ENCODE peak calls at places on chromosome 1, in four cellular contexts. T, S, R and K are unnamed samples.

GRCh38 chr1:46409063-46409372 is 14.9 kb downstream of the FAAH start:
- DNase-seq in T (no peak), S (no peak), R (no peak), K (no peak)

GRCh38 chr1:22582670-22583635 is 19.7 kb downstream of the EPHA8 start:
- DNase-seq in T (no peak), S (no peak), R (no peak), K (no peak)

GRCh38 chr1:117902944-117903343 is 26.5 kb downstream of the GDAP2 start:
- DNase-seq in T (no peak), S (no peak), R (no peak), K (no peak)

GRCh38 chr1:66552829-66553228 is 18.9 kb downstream of the SGIP1 start:
- DNase-seq in T (no peak), S (no peak), R (no peak), K (no peak)

GRCh38 chr1:202725541-202725940 is 15.3 kb upstream of the SYT2 start:
- DNase-seq in T (no peak), S (no peak), R (no peak), K (no peak)

GRCh38 chr1:109214695-109215623 is 1.2 kb downstream of the SARS1 start:
- DNase-seq in T (peak), S (peak), R (peak), K (peak)

GRCh38 chr1:207818971-207819451 is 67.2 kb downstream of the CD46 start:
- DNase-seq in T (no peak), S (peak), R (no peak), K (no peak)

GRCh38 chr1:110677016-110677415 is 2.3 kb upstream of the KCNA3 start:
- DNase-seq in T (no peak), S (no peak), R (no peak), K (no peak)

GRCh38 chr1:1304331-1305299 is 3.1 kb downstream of the ACAP3 start:
- DNase-seq in T (peak), S (peak), R (peak), K (peak)

GRCh38 chr1:151993734-151994496 is at the start of gene S100A10:
- DNase-seq in T (peak), S (peak), R (peak), K (peak)

GRCh38 chr1:51345300-51345687 is 14.9 kb upstream of the TTC39A start:
- DNase-seq in T (no peak), S (no peak), R (no peak), K (no peak)

DNA sequence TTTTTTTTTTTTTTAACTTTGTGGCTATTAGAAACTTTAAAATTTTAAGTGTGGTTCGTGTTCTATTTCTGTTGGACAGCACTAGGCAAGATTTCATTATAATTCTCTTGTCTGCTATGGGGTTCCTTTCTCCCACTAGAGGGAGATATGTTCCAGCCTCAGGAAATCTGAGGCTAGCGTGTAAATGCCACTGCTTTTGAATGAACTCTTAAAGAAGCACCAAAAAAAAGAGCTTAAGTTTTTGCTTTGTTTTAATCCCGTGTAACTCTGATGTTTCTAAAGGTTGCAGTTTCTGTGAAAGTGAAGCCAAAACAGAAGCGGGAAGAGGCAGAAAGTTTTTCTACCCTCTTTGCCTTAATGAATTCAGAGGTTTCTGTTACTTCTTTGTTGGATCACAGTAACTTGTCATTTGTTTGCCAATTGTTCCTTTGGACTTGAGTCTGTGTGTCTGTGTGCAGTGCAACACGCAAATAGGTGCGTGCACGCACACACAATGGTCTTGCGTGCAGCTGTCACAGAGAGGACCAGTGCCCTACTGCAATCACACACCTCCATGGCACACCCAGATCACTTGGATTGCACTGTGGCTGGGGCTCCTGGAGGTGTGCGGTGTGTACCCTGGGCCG is 32.3 kb downstream of the HHAT start:
- DNase-seq in T (no peak), S (peak), R (peak), K (no peak)
- TF ChIP-seq NR3C1 in T (no peak), S (no peak), R (no peak), K (no peak)

DNA sequence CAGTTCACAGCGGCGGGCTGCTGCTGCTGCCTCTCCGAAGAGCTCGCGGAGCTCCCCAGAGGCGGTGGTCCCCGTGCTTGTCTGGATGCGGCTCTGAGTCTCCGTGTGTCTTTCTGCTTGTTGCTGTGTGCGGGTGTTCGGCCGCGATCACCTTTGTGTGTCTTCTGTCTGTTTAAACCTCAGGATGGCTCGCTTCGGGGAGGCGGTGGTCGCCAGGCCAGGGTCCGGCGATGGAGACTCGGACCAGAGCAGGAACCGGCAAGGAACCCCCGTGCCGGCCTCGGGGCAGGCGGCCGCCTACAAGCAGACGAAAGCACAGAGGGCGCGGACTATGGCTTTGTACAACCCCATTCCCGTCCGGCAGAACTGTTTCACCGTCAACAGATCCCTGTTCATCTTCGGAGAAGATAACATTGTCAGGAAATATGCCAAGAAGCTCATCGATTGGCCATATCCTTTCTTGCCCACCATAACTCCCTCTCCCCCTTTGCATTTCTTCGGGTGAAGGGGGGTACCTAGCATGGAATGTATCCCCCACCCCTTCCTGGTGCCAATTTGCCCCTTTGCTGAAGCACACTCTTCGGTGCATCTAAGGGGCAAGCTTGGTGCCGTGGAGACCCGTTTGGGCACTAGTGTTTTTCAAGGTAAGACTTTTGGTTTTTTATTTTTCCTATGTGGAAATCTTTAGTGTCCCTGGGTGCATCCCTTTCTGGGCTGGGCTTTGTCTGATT is 409 bp downstream of the CACNA1E start:
- DNase-seq in T (no peak), S (no peak), R (no peak), K (peak)
- TF ChIP-seq NR3C1 in T (no peak), S (no peak), R (no peak), K (no peak)

DNA sequence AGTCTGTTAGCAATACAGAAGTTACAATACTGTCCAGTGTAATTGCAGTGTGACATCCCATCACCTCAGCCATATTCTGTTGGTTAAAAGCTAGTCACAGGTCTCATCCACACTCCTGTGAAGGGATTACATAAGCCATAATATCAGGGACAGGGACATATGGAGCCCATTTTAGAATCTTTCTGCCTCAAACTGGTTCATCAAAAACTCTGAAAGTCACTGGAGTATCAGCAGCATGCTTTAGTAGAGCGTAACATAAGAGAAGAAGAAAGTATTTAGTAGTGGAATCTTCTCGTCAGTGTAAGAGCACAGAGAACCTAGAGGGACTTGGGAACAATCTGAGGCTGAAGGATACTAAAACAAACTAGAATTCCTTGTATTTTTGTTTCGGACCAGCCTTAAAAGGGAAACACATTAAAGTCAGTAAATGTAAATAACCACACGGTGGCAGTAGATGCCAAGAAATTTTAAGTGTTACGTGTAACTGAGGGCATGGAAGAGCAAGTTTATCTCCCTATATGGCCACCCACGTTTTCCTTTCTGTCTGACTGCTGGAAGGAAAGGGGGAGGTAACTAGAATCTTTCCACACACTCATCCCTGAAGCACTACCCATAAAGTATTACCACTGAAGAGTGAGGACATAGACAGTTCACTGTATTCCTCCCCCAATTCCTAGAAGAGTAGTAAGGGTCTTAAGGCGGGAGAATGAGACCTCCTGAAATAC is 41.6 kb upstream of the AGL start:
- DNase-seq in T (peak), S (peak), R (peak), K (no peak)
- TF ChIP-seq NR3C1 in T (no peak), S (no peak), R (no peak), K (no peak)

DNA sequence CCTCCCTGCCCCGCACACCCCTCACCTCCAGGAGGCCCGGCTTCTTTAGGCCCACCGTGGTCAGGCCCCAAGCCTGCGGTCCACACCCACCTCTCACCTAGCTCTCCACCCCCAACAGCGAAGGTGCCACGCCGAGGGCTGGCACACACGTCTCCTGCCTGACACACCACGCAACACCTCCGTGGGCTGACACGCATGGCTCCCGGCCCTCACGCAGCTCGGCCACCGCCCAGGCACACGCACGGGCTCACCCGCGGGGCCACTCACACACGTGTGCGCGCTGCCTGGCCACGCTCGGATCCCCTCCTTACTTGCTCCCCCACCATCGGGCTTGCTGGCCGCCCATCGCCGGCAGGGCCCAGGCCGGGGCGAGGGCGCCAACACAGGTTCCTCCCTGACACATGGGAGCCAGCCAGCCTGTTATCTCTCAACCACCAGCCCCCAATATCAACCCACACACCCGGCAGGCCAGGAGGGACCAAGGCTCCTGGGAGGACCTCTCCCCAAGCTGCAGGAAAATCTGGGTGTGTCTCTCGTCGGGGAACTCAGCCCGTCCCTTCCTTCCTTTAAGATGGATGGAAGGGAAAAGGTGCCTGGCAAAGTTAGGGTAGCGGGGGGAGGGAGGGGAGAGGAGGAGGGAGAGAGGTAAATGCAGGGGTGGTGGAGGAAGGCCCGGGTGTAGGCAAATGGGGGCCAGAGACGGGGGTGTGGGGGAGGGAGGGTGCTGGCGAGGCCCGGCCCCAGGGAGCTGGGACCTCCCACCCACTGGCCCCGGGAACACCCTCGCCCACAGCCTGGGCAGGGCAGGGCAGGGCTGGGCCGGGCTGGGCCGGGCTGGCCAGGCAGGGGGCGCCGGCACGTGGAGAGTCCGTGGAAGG is 546 bp downstream of the ELOVL1 start:
- DNase-seq in T (peak), S (no peak), R (no peak), K (peak)
- TF ChIP-seq NR3C1 in T (no peak), S (no peak), R (no peak), K (no peak)

DNA sequence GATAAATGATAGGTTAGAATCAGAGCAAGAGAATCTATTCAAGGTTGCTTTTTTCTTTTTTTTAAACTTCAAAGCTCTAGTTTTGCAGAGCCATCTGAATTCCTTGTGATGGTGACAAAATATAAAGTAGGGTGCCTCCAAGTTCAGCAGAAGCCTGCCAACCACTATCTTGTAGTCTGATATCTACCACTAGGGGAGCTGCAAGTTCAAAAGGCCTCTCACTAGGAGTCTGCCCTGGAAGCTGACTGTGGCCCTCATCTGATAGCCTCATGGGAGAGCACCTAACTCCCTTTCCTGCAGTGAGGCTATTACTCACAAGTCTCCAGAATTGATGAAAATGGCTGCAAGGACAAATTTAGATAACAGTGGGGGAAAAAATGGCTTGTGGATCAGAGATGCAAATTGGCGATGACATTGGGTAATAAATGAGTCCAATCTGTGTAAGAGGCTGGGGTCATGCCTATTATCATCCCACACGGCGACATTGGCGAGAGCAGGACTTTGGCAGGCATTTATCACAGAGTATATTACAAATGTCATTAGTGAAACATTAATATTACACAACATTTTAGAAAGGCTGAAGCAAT is 10.7 kb upstream of the ZP4 start:
- DNase-seq in T (peak), S (peak), R (peak), K (peak)
- TF ChIP-seq NR3C1 in T (no peak), S (no peak), R (no peak), K (no peak)